ENCODE peak calls at places on chromosomes 12 and 14, in ten cellular contexts. One of them, this sample, is unnamed.

GRCh38 chr14:35133542-35134328 is 11.4 kb downstream of the PRORP start:
- DNase-seq in AG10803: no peak
- DNase-seq in CD8-positive, alpha-beta T cell: no peak
- DNase-seq in astrocyte of the spinal cord: no peak
- DNase-seq in mucosa of descending colon: no peak
- DNase-seq in tibial artery: no peak
- DNase-seq in prostate gland: no peak
- DNase-seq in NT2/D1: no peak
- DNase-seq in cardiac muscle cell: no peak
- DNase-seq in transverse colon: no peak
- DNase-seq in this sample: no peak

GRCh38 chr14:51014086-51014485 is 69.8 kb upstream of the PYGL start:
- DNase-seq in AG10803: peak
- DNase-seq in CD8-positive, alpha-beta T cell: no peak
- DNase-seq in astrocyte of the spinal cord: peak
- DNase-seq in mucosa of descending colon: no peak
- DNase-seq in tibial artery: no peak
- DNase-seq in prostate gland: no peak
- DNase-seq in NT2/D1: no peak
- DNase-seq in cardiac muscle cell: no peak
- DNase-seq in transverse colon: no peak
- DNase-seq in this sample: peak

GRCh38 chr12:13864081-13864673 is 117.2 kb downstream of the GRIN2B start:
- DNase-seq in AG10803: peak
- DNase-seq in CD8-positive, alpha-beta T cell: peak
- DNase-seq in astrocyte of the spinal cord: peak
- DNase-seq in mucosa of descending colon: peak
- DNase-seq in tibial artery: peak
- DNase-seq in prostate gland: peak
- DNase-seq in NT2/D1: peak
- DNase-seq in cardiac muscle cell: peak
- DNase-seq in transverse colon: peak
- DNase-seq in this sample: peak

GRCh38 chr14:103558071-103558882 is 4.2 kb downstream of the BAG5 start:
- DNase-seq in AG10803: peak
- DNase-seq in CD8-positive, alpha-beta T cell: no peak
- DNase-seq in astrocyte of the spinal cord: peak
- DNase-seq in mucosa of descending colon: no peak
- DNase-seq in tibial artery: no peak
- DNase-seq in prostate gland: no peak
- DNase-seq in NT2/D1: no peak
- DNase-seq in cardiac muscle cell: no peak
- DNase-seq in transverse colon: no peak
- DNase-seq in this sample: peak

GRCh38 chr14:77307099-77307496 is 13.6 kb downstream of the POMT2 start:
- DNase-seq in AG10803: no peak
- DNase-seq in CD8-positive, alpha-beta T cell: no peak
- DNase-seq in astrocyte of the spinal cord: peak
- DNase-seq in mucosa of descending colon: no peak
- DNase-seq in tibial artery: no peak
- DNase-seq in prostate gland: no peak
- DNase-seq in NT2/D1: no peak
- DNase-seq in cardiac muscle cell: no peak
- DNase-seq in transverse colon: no peak
- DNase-seq in this sample: no peak

GRCh38 chr12:54075974-54076373 is 22.3 kb downstream of the HOXC4 start:
- DNase-seq in AG10803: no peak
- DNase-seq in CD8-positive, alpha-beta T cell: no peak
- DNase-seq in astrocyte of the spinal cord: no peak
- DNase-seq in mucosa of descending colon: no peak
- DNase-seq in tibial artery: no peak
- DNase-seq in prostate gland: no peak
- DNase-seq in NT2/D1: peak
- DNase-seq in cardiac muscle cell: no peak
- DNase-seq in transverse colon: no peak
- DNase-seq in this sample: no peak

GRCh38 chr14:100067971-100068959 is 3.0 kb downstream of the EVL start:
- DNase-seq in AG10803: no peak
- DNase-seq in CD8-positive, alpha-beta T cell: peak
- DNase-seq in astrocyte of the spinal cord: no peak
- DNase-seq in mucosa of descending colon: peak
- DNase-seq in tibial artery: no peak
- DNase-seq in prostate gland: no peak
- DNase-seq in NT2/D1: no peak
- DNase-seq in cardiac muscle cell: no peak
- DNase-seq in transverse colon: peak
- DNase-seq in this sample: no peak

GRCh38 chr12:13234045-13234641 is 37.6 kb downstream of the EMP1 start:
- DNase-seq in AG10803: peak
- DNase-seq in CD8-positive, alpha-beta T cell: peak
- DNase-seq in astrocyte of the spinal cord: peak
- DNase-seq in mucosa of descending colon: no peak
- DNase-seq in tibial artery: no peak
- DNase-seq in prostate gland: peak
- DNase-seq in NT2/D1: peak
- DNase-seq in cardiac muscle cell: peak
- DNase-seq in transverse colon: peak
- DNase-seq in this sample: no peak

GRCh38 chr12:53740130-53740491 is 11.7 kb downstream of the CISTR start:
- DNase-seq in AG10803: no peak
- DNase-seq in CD8-positive, alpha-beta T cell: no peak
- DNase-seq in astrocyte of the spinal cord: no peak
- DNase-seq in mucosa of descending colon: no peak
- DNase-seq in tibial artery: peak
- DNase-seq in prostate gland: no peak
- DNase-seq in NT2/D1: no peak
- DNase-seq in cardiac muscle cell: no peak
- DNase-seq in transverse colon: no peak
- DNase-seq in this sample: no peak

GRCh38 chr12:127770123-127770522 is 496.8 kb upstream of the TMEM132C start:
- DNase-seq in AG10803: no peak
- DNase-seq in CD8-positive, alpha-beta T cell: no peak
- DNase-seq in astrocyte of the spinal cord: no peak
- DNase-seq in mucosa of descending colon: no peak
- DNase-seq in tibial artery: no peak
- DNase-seq in prostate gland: no peak
- DNase-seq in NT2/D1: no peak
- DNase-seq in cardiac muscle cell: no peak
- DNase-seq in transverse colon: no peak
- DNase-seq in this sample: no peak

GRCh38 chr12:111436811-111437210 is 31.1 kb downstream of the SH2B3 start:
- DNase-seq in AG10803: no peak
- DNase-seq in CD8-positive, alpha-beta T cell: no peak
- DNase-seq in astrocyte of the spinal cord: no peak
- DNase-seq in mucosa of descending colon: no peak
- DNase-seq in tibial artery: no peak
- DNase-seq in prostate gland: no peak
- DNase-seq in NT2/D1: no peak
- DNase-seq in cardiac muscle cell: no peak
- DNase-seq in transverse colon: no peak
- DNase-seq in this sample: no peak

GRCh38 chr12:89353823-89354629 is 1.7 kb upstream of the DUSP6 start:
- DNase-seq in AG10803: peak
- DNase-seq in CD8-positive, alpha-beta T cell: peak
- DNase-seq in astrocyte of the spinal cord: peak
- DNase-seq in mucosa of descending colon: peak
- DNase-seq in tibial artery: peak
- DNase-seq in prostate gland: peak
- DNase-seq in NT2/D1: peak
- DNase-seq in cardiac muscle cell: peak
- DNase-seq in transverse colon: peak
- DNase-seq in this sample: no peak

GRCh38 chr12:123150273-123150803 is 552 bp downstream of the PITPNM2 start:
- DNase-seq in AG10803: no peak
- DNase-seq in CD8-positive, alpha-beta T cell: no peak
- DNase-seq in astrocyte of the spinal cord: no peak
- DNase-seq in mucosa of descending colon: peak
- DNase-seq in tibial artery: peak
- DNase-seq in prostate gland: no peak
- DNase-seq in NT2/D1: no peak
- DNase-seq in cardiac muscle cell: no peak
- DNase-seq in transverse colon: peak
- DNase-seq in this sample: no peak

GRCh38 chr12:54277823-54278276 is 2.1 kb downstream of the CBX5 start:
- DNase-seq in AG10803: peak
- DNase-seq in CD8-positive, alpha-beta T cell: no peak
- DNase-seq in astrocyte of the spinal cord: no peak
- DNase-seq in mucosa of descending colon: no peak
- DNase-seq in tibial artery: no peak
- DNase-seq in prostate gland: no peak
- DNase-seq in NT2/D1: no peak
- DNase-seq in cardiac muscle cell: no peak
- DNase-seq in transverse colon: no peak
- DNase-seq in this sample: peak

DNA sequence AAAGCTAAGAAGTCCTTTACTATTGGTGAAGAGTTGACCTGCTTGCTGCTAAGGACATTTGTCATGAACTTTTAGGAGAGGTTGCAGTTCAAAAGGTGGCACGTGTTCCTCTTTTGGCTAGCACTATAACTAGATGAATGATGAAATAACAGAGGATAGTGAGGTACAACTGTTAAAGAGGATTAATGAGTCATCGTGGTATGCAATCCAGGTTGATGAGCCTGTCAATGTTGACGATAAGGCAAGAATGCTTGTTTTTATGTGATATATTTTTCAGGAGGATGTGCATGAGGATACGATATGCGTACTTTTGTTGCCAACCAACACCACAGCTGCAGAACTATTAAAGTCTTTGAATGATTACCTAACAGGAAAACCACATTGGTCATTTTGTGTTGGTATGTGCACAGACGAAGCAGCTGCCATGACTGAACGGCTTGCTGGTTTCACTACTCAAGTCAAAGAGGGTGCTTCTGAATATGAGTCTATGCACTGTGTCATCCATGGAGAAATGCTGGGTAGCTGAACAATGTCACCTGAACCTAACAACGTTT is 10.6 kb downstream of the CEP128 start:
- DNase-seq in AG10803: peak
- DNase-seq in CD8-positive, alpha-beta T cell: peak
- DNase-seq in astrocyte of the spinal cord: peak
- DNase-seq in mucosa of descending colon: no peak
- DNase-seq in tibial artery: no peak
- DNase-seq in prostate gland: no peak
- DNase-seq in NT2/D1: no peak
- DNase-seq in cardiac muscle cell: no peak
- DNase-seq in transverse colon: peak
- DNase-seq in this sample: peak
- H3K4me3 ChIP-seq in AG10803: no peak
- H3K4me3 ChIP-seq in CD8-positive, alpha-beta T cell: no peak
- H3K4me3 ChIP-seq in astrocyte of the spinal cord: no peak
- H3K4me3 ChIP-seq in mucosa of descending colon: no peak
- H3K4me3 ChIP-seq in tibial artery: no peak
- H3K4me3 ChIP-seq in prostate gland: no peak
- H3K4me3 ChIP-seq in NT2/D1: no peak
- H3K4me3 ChIP-seq in cardiac muscle cell: no peak
- H3K4me3 ChIP-seq in transverse colon: no peak
- H3K4me3 ChIP-seq in this sample: no peak

DNA sequence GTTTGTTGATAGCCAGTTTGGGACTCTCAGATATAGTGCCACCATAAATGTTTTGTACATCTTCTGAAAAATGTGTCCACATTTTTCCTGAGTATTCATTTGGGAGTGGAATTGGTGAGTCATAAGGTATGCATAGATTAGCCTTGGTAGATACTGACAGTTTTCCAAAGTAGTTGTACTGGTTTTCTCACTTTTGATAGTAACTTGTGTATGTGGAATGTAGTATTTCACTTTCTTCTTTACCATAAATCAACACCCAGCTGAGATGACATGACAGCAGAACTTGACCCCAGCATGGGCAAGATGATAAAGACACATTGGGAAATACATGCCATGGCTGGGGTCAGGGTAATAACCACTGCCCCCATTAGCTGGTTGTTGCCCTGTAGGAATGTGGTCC is 5.4 kb downstream of the FBXW8 start:
- DNase-seq in AG10803: peak
- DNase-seq in CD8-positive, alpha-beta T cell: no peak
- DNase-seq in astrocyte of the spinal cord: peak
- DNase-seq in mucosa of descending colon: no peak
- DNase-seq in tibial artery: no peak
- DNase-seq in prostate gland: no peak
- DNase-seq in NT2/D1: no peak
- DNase-seq in cardiac muscle cell: no peak
- DNase-seq in transverse colon: no peak
- DNase-seq in this sample: no peak
- H3K4me3 ChIP-seq in AG10803: no peak
- H3K4me3 ChIP-seq in CD8-positive, alpha-beta T cell: no peak
- H3K4me3 ChIP-seq in astrocyte of the spinal cord: no peak
- H3K4me3 ChIP-seq in mucosa of descending colon: no peak
- H3K4me3 ChIP-seq in tibial artery: no peak
- H3K4me3 ChIP-seq in prostate gland: no peak
- H3K4me3 ChIP-seq in NT2/D1: no peak
- H3K4me3 ChIP-seq in cardiac muscle cell: no peak
- H3K4me3 ChIP-seq in transverse colon: no peak
- H3K4me3 ChIP-seq in this sample: no peak

GRCh38 chr12:41497362-41497761 is 309.2 kb downstream of the PDZRN4 start:
- DNase-seq in AG10803: no peak
- DNase-seq in CD8-positive, alpha-beta T cell: no peak
- DNase-seq in astrocyte of the spinal cord: no peak
- DNase-seq in mucosa of descending colon: no peak
- DNase-seq in tibial artery: no peak
- DNase-seq in prostate gland: no peak
- DNase-seq in NT2/D1: no peak
- DNase-seq in cardiac muscle cell: no peak
- DNase-seq in transverse colon: no peak
- DNase-seq in this sample: no peak
- H3K4me3 ChIP-seq in AG10803: no peak
- H3K4me3 ChIP-seq in CD8-positive, alpha-beta T cell: no peak
- H3K4me3 ChIP-seq in astrocyte of the spinal cord: no peak
- H3K4me3 ChIP-seq in mucosa of descending colon: no peak
- H3K4me3 ChIP-seq in tibial artery: no peak
- H3K4me3 ChIP-seq in prostate gland: no peak
- H3K4me3 ChIP-seq in NT2/D1: no peak
- H3K4me3 ChIP-seq in cardiac muscle cell: no peak
- H3K4me3 ChIP-seq in transverse colon: no peak
- H3K4me3 ChIP-seq in this sample: no peak

DNA sequence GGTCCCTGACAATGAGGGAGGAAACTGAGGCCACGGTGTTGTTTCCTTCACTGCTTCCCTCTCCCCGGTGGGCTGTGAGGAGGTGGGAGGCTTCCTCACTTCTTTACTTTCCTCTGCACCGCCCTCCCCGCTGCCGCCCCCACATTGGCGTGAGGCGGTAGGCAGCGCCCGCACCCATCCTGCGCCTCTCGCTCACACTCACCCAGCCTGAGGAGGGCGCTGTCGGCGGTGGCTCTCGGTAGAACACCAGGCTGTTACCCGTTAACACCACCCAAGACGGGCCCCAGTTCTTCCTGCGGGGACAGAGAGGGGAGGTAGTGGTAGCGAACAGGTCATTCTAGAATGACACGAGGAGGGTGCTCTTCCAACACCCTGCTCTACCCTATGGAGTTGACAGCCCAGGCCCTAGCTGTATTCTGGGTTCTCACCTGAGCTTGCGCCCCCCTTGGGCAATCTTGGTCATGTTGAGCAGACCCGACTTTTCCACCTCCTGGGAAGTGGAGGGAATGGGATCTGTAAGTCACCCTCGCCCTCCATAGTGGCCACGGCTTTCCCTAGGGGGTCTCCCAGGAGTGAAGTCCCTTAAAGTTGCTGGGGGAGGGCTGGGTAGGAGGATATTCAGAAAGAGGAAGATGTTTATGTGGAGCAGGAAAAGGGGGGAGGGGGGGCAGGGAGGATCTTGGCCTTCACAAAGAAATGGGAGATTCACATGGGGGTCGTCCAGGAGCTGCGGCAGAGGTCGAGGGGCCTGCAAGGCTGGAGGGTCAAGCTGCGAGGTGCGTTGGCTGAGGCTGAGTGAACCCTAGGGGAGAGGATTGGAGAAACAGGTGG is 3.3 kb downstream of the ARHGAP9 start:
- DNase-seq in AG10803: no peak
- DNase-seq in CD8-positive, alpha-beta T cell: peak
- DNase-seq in astrocyte of the spinal cord: no peak
- DNase-seq in mucosa of descending colon: peak
- DNase-seq in tibial artery: no peak
- DNase-seq in prostate gland: no peak
- DNase-seq in NT2/D1: no peak
- DNase-seq in cardiac muscle cell: no peak
- DNase-seq in transverse colon: peak
- DNase-seq in this sample: no peak
- H3K4me3 ChIP-seq in AG10803: no peak
- H3K4me3 ChIP-seq in CD8-positive, alpha-beta T cell: peak
- H3K4me3 ChIP-seq in astrocyte of the spinal cord: no peak
- H3K4me3 ChIP-seq in mucosa of descending colon: no peak
- H3K4me3 ChIP-seq in tibial artery: peak
- H3K4me3 ChIP-seq in prostate gland: peak
- H3K4me3 ChIP-seq in NT2/D1: peak
- H3K4me3 ChIP-seq in cardiac muscle cell: peak
- H3K4me3 ChIP-seq in transverse colon: peak
- H3K4me3 ChIP-seq in this sample: no peak

This sample was measured in AG09309.